ENCODE peak calls at places on chromosomes 12 and 14, in six cellular contexts. F, V, L, O, Q and E are unnamed samples.

GRCh38 chr12:17239874-17240273 is 633.9 kb upstream of the LMO3 start:
- DNase-seq in F (no peak), V (no peak), L (no peak), O (no peak), Q (no peak), E (no peak)

GRCh38 chr14:68787235-68787727 is 5.6 kb downstream of the ZFP36L1 start:
- DNase-seq in F (peak), V (peak), L (no peak), O (no peak), Q (no peak), E (peak)

GRCh38 chr12:76085159-76085868 is 829 bp upstream of the NAP1L1 start:
- DNase-seq in F (peak), V (peak), L (no peak), O (no peak), Q (peak), E (no peak)

GRCh38 chr12:68037616-68038255 is 48.5 kb downstream of the IFNG-AS1 start:
- DNase-seq in F (no peak), V (no peak), L (no peak), O (no peak), Q (peak), E (no peak)

GRCh38 chr14:102942069-102942468 is 19.6 kb downstream of the AMN start:
- DNase-seq in F (no peak), V (no peak), L (no peak), O (no peak), Q (no peak), E (no peak)

GRCh38 chr12:63844391-63845341 is at the start of gene SRGAP1:
- DNase-seq in F (no peak), V (peak), L (peak), O (no peak), Q (peak), E (peak)

GRCh38 chr12:1807107-1807478 is 13.3 kb upstream of the LRTM2 start:
- DNase-seq in F (no peak), V (no peak), L (peak), O (no peak), Q (no peak), E (no peak)

GRCh38 chr12:120799417-120800045 is 73.9 kb downstream of the ACADS start:
- DNase-seq in F (no peak), V (no peak), L (no peak), O (no peak), Q (no peak), E (no peak)

GRCh38 chr12:123938679-123939480 is 33.8 kb downstream of the CCDC92 start:
- DNase-seq in F (no peak), V (no peak), L (no peak), O (no peak), Q (peak), E (no peak)

GRCh38 chr14:84864582-84865271 is 665.2 kb upstream of the FLRT2 start:
- DNase-seq in F (no peak), V (no peak), L (no peak), O (no peak), Q (no peak), E (no peak)

GRCh38 chr12:56947633-56948535 is 9.5 kb downstream of the RDH16 start:
- DNase-seq in F (peak), V (no peak), L (no peak), O (no peak), Q (no peak), E (no peak)

GRCh38 chr12:19010087-19010486 is 119.4 kb upstream of the PLEKHA5 start:
- DNase-seq in F (no peak), V (peak), L (no peak), O (no peak), Q (no peak), E (no peak)

GRCh38 chr12:16189849-16190248 is 87.6 kb downstream of the SLC15A5 start:
- DNase-seq in F (no peak), V (no peak), L (no peak), O (no peak), Q (no peak), E (no peak)

GRCh38 chr12:80702889-80703605 is 4.4 kb upstream of the MYF6 start:
- DNase-seq in F (no peak), V (no peak), L (no peak), O (peak), Q (no peak), E (no peak)

GRCh38 chr14:20803221-20803620 is 577 bp upstream of the RNASE1 start:
- DNase-seq in F (no peak), V (no peak), L (no peak), O (no peak), Q (no peak), E (no peak)

GRCh38 chr14:31479026-31479425 is 8.8 kb downstream of the GPR33 start:
- DNase-seq in F (no peak), V (no peak), L (no peak), O (no peak), Q (no peak), E (no peak)

GRCh38 chr12:103102225-103102744 is 144.8 kb downstream of the ASCL1 start:
- DNase-seq in F (no peak), V (no peak), L (no peak), O (no peak), Q (no peak), E (no peak)

GRCh38 chr12:52151859-52152783 is 39.7 kb downstream of the KRT80 start:
- DNase-seq in F (peak), V (peak), L (peak), O (no peak), Q (peak), E (peak)

GRCh38 chr14:100476012-100476822 is 111.0 kb downstream of the BEGAIN start:
- DNase-seq in F (no peak), V (peak), L (no peak), O (peak), Q (no peak), E (no peak)

GRCh38 chr12:12922191-12922616 is 29.8 kb downstream of the GPRC5D start:
- DNase-seq in F (no peak), V (no peak), L (no peak), O (no peak), Q (no peak), E (peak)

GRCh38 chr12:26713885-26714383 is 119.1 kb downstream of the ITPR2 start:
- DNase-seq in F (no peak), V (no peak), L (no peak), O (no peak), Q (no peak), E (no peak)

GRCh38 chr14:33755358-33755757 is 195.5 kb downstream of the EGLN3 start:
- DNase-seq in F (no peak), V (no peak), L (no peak), O (no peak), Q (no peak), E (no peak)

GRCh38 chr12:69401940-69402339 is 42.4 kb downstream of the YEATS4 start:
- DNase-seq in F (no peak), V (no peak), L (peak), O (no peak), Q (no peak), E (no peak)

GRCh38 chr12:104057771-104058197 is 6.5 kb upstream of the HCFC2 start:
- DNase-seq in F (no peak), V (no peak), L (no peak), O (no peak), Q (no peak), E (no peak)

GRCh38 chr12:24200013-24200412 is 250.5 kb upstream of the SOX5 start:
- DNase-seq in F (no peak), V (no peak), L (no peak), O (no peak), Q (no peak), E (no peak)

GRCh38 chr14:37145395-37145794 is 27.0 kb downstream of the SLC25A21 start:
- DNase-seq in F (no peak), V (no peak), L (no peak), O (no peak), Q (no peak), E (no peak)

GRCh38 chr12:122117979-122118378 is 39.4 kb downstream of the MLXIP start:
- DNase-seq in F (no peak), V (no peak), L (no peak), O (no peak), Q (no peak), E (no peak)